ENCODE peak calls at places on chromosomes 16 and 17, in six cellular contexts. N, E, B, O, J and P are unnamed samples.

GRCh38 chr17:8103549-8103948 is 14.8 kb downstream of the ALOXE3 start:
- DNase-seq in N (no peak), B (no peak), J (no peak), E (no peak), O (no peak), P (no peak)

GRCh38 chr16:59148312-59148711 is 414.2 kb upstream of the GOT2 start:
- DNase-seq in O (no peak), B (no peak), E (no peak), N (no peak), J (no peak), P (no peak)

GRCh38 chr17:48856122-48856821 is 25.4 kb downstream of the CALCOCO2 start:
- DNase-seq in N (no peak), B (no peak), E (no peak), J (no peak), O (no peak), P (no peak)

GRCh38 chr17:44004077-44004760 is at the start of gene NAGS:
- DNase-seq in O (peak), J (no peak), N (no peak), E (no peak), B (peak), P (no peak)

GRCh38 chr16:21610006-21610544 is 10.7 kb downstream of the METTL9 start:
- DNase-seq in N (no peak), O (no peak), J (no peak), E (no peak), B (no peak), P (no peak)

GRCh38 chr16:83187404-83187803 is 560.6 kb downstream of the CDH13 start:
- DNase-seq in J (no peak), N (no peak), B (peak), E (peak), O (no peak), P (no peak)

GRCh38 chr16:79651363-79651762 is 50.8 kb upstream of the MAF start:
- DNase-seq in B (no peak), O (no peak), J (no peak), N (no peak), E (no peak), P (no peak)

GRCh38 chr16:87538594-87538993 is 45.8 kb upstream of the ZCCHC14 start:
- DNase-seq in E (no peak), J (no peak), O (no peak), N (no peak), B (no peak), P (no peak)

GRCh38 chr16:74455213-74455612 is 33.9 kb upstream of the CLEC18B start:
- DNase-seq in N (no peak), E (no peak), O (no peak), J (no peak), B (no peak), P (no peak)

GRCh38 chr16:52543654-52544053 is 3.3 kb downstream of the TOX3 start:
- DNase-seq in O (no peak), J (no peak), N (no peak), E (no peak), B (no peak), P (no peak)

GRCh38 chr16:89314357-89314756 is 96.9 kb downstream of the ZNF778 start:
- DNase-seq in N (no peak), J (no peak), B (peak), E (no peak), O (no peak), P (no peak)

GRCh38 chr17:28253663-28254062 is 65.3 kb upstream of the TMEM97 start:
- DNase-seq in B (no peak), J (no peak), O (no peak), N (no peak), E (no peak), P (no peak)

GRCh38 chr16:19644877-19645276 is 73.2 kb downstream of the KNOP1 start:
- DNase-seq in N (peak), J (peak), O (no peak), E (no peak), B (no peak), P (no peak)

GRCh38 chr17:59416184-59416583 is 84.7 kb downstream of the YPEL2 start:
- DNase-seq in N (no peak), J (no peak), B (no peak), E (no peak), O (no peak), P (no peak)

GRCh38 chr16:4212934-4213296 is 29.0 kb downstream of the SRL start:
- DNase-seq in B (no peak), N (no peak), E (no peak), J (no peak), O (no peak), P (no peak)

GRCh38 chr17:65334391-65334790 is 197.2 kb downstream of the RGS9 start:
- DNase-seq in N (no peak), B (no peak), O (no peak), J (no peak), E (no peak), P (no peak)

GRCh38 chr17:16434662-16435061 is 19.3 kb downstream of the TRPV2 start:
- DNase-seq in E (no peak), O (no peak), B (no peak), N (peak), J (no peak), P (no peak)

GRCh38 chr17:68514809-68515208 is 2.6 kb downstream of the PRKAR1A start:
- DNase-seq in O (no peak), B (no peak), E (no peak), N (no peak), J (no peak), P (peak)

GRCh38 chr16:30700491-30700890 is 1.5 kb downstream of the SRCAP start:
- DNase-seq in O (no peak), N (no peak), J (no peak), B (no peak), E (no peak), P (no peak)

GRCh38 chr17:7916799-7917198 is 710 bp upstream of the RNF227 start:
- DNase-seq in J (no peak), N (no peak), E (no peak), B (no peak), O (no peak), P (no peak)